ENCODE peak calls at places on chromosomes 2 and 18, in seven cellular contexts. W is activated T-cell treated with anti-CD3 and anti-CD28 coated beads for 1 hour; H is brain microvascular endothelial cell; M is pons; Q is AG04450; C is NCI-H1694 treated with DMSO at 0.1 percent for 48 hours; I is stimulated activated CD8-positive, alpha-beta memory T cell treated with anti-CD3 and anti-CD28 coated beads, Interleukin-15, amount 100 ng/mL, for 48 hours. T is an unnamed sample.

GRCh38 chr2:70121627-70122372 is 34.5 kb downstream of the PCBP1 start:
- DNase-seq in C (no peak), H (no peak), Q (no peak), W (no peak), M (no peak), I (no peak), T (no peak)

GRCh38 chr18:13436596-13436995 is 218.0 kb downstream of the LDLRAD4 start:
- DNase-seq in H (no peak), I (no peak), M (no peak), W (peak), C (no peak), Q (no peak), T (peak)

GRCh38 chr2:45300026-45300750 is 290.9 kb upstream of the SIX2 start:
- DNase-seq in C (no peak), Q (no peak), H (no peak), W (no peak), M (peak), I (no peak), T (peak)

GRCh38 chr18:55546873-55547704 is 40.9 kb downstream of the TCF4 start:
- DNase-seq in C (no peak), W (no peak), Q (peak), I (no peak), M (peak), H (peak), T (peak)

GRCh38 chr2:41109744-41110143 is 657.9 kb upstream of the SLC8A1 start:
- DNase-seq in C (no peak), H (no peak), I (no peak), W (no peak), Q (no peak), M (no peak), T (no peak)

GRCh38 chr2:212364106-212364505 is 174.5 kb downstream of the ERBB4 start:
- DNase-seq in M (peak), Q (no peak), I (no peak), H (no peak), W (no peak), C (no peak), T (no peak)

GRCh38 chr2:28695245-28695647 is 56.4 kb upstream of the PPP1CB start:
- DNase-seq in C (no peak), H (no peak), M (no peak), Q (no peak), W (no peak), I (no peak), T (no peak)

GRCh38 chr2:96642564-96643350 is at the start of gene FER1L5:
- DNase-seq in M (no peak), Q (no peak), C (no peak), I (no peak), W (no peak), H (peak), T (no peak)

GRCh38 chr2:197599285-197599965 is 76.0 kb downstream of the RFTN2 start:
- DNase-seq in H (peak), M (no peak), W (peak), C (peak), Q (peak), I (no peak), T (peak)

GRCh38 chr2:50851891-50852290 is 180.0 kb downstream of the NRXN1 start:
- DNase-seq in I (no peak), M (peak), H (no peak), W (no peak), Q (no peak), C (peak), T (no peak)

GRCh38 chr2:191566347-191566746 is 111.6 kb upstream of the NABP1 start:
- DNase-seq in Q (peak), H (peak), W (peak), C (peak), M (peak), I (peak), T (peak)

GRCh38 chr2:207683879-207684627 is 27.4 kb upstream of the CCNYL1 start:
- DNase-seq in Q (no peak), W (no peak), I (no peak), H (peak), C (no peak), M (no peak), T (peak)

GRCh38 chr2:212912445-212913103 is 238.8 kb downstream of the IKZF2 start:
- DNase-seq in I (no peak), M (no peak), H (peak), C (no peak), W (no peak), Q (no peak), T (peak)

GRCh38 chr18:70553245-70553960 is 264.6 kb downstream of the SOCS6 start:
- DNase-seq in C (no peak), H (no peak), Q (no peak), W (no peak), I (no peak), M (no peak), T (no peak)

GRCh38 chr18:13096232-13096631 is 105.1 kb downstream of the CEP192 start:
- DNase-seq in C (no peak), M (no peak), Q (no peak), I (no peak), W (no peak), H (no peak), T (no peak)

GRCh38 chr2:157413342-157414035 is 30.4 kb downstream of the CYTIP start:
- DNase-seq in M (no peak), C (no peak), Q (no peak), I (peak), H (no peak), W (no peak), T (no peak)

GRCh38 chr2:177353084-177353483 is 39.5 kb upstream of the AGPS start:
- DNase-seq in I (no peak), W (no peak), C (no peak), M (no peak), Q (no peak), H (no peak), T (no peak)

GRCh38 chr18:11494093-11494492 is 115.3 kb upstream of the SLC35G4 start:
- DNase-seq in H (peak), Q (no peak), C (no peak), M (no peak), I (no peak), W (no peak), T (no peak)

GRCh38 chr2:231604101-231604684 is 11.5 kb downstream of the TEX44 start:
- DNase-seq in I (no peak), M (peak), H (no peak), W (no peak), C (no peak), Q (no peak), T (no peak)

T was measured in lung microvascular endothelial cell.